ENCODE peak calls at places on chromosomes 7 and 10, in five cellular contexts. G is GM12878, R is H1, A is NT2/D1, T is HepG2. V is an unnamed sample.
A peak's percentile ranks its signal among the peaks of the same experiment; 100 is the strongest.

GRCh38 chr10:112307631-112308502 is 24.7 kb downstream of the TECTB start:
- DNase-seq in G (no peak), R (peak; percentile 59), A (peak; percentile 51), T (peak; percentile 61), V (peak; percentile 74)

GRCh38 chr7:82319674-82320118 is 123.9 kb downstream of the CACNA2D1 start:
- DNase-seq in G (no peak), R (no peak), A (no peak), T (no peak), V (peak; percentile 16)

GRCh38 chr10:12321641-12322040 is 27.7 kb upstream of the CAMK1D start:
- DNase-seq in G (no peak), R (no peak), A (no peak), T (no peak), V (no peak)

GRCh38 chr10:112880633-112881530 is 69.2 kb upstream of the TCF7L2 start:
- DNase-seq in G (no peak), R (no peak), A (peak; percentile 9), T (no peak), V (no peak)

GRCh38 chr10:133292919-133293809 is 15.5 kb downstream of the TUBGCP2 start:
- DNase-seq in G (no peak), R (no peak), A (no peak), T (no peak), V (no peak)

GRCh38 chr10:43037942-43038782 is 38.7 kb upstream of the RET start:
- DNase-seq in G (no peak), R (no peak), A (no peak), T (no peak), V (no peak)

GRCh38 chr7:31137234-31137633 is 85.1 kb downstream of the ADCYAP1R1 start:
- DNase-seq in G (no peak), R (no peak), A (no peak), T (no peak), V (no peak)

GRCh38 chr10:93030409-93030808 is 30.2 kb upstream of the CYP26C1 start:
- DNase-seq in G (no peak), R (no peak), A (no peak), T (peak; percentile 20), V (no peak)

GRCh38 chr10:97923057-97923456 is 73.4 kb downstream of the GOLGA7B start:
- DNase-seq in G (no peak), R (no peak), A (no peak), T (no peak), V (no peak)

GRCh38 chr10:97648557-97649404 is 8.3 kb downstream of the PI4K2A start:
- DNase-seq in G (peak; percentile 47), R (no peak), A (no peak), T (peak; percentile 68), V (no peak)

GRCh38 chr10:74056081-74056818 is 58.3 kb downstream of the VCL start:
- DNase-seq in G (peak; percentile 33), R (no peak), A (no peak), T (peak; percentile 65), V (no peak)

GRCh38 chr10:1395025-1395981 is 339.1 kb downstream of the WDR37 start:
- DNase-seq in G (no peak), R (no peak), A (no peak), T (no peak), V (no peak)

GRCh38 chr7:127629268-127629854 is 11.4 kb upstream of the PAX4 start:
- DNase-seq in G (no peak), R (peak; percentile 80), A (no peak), T (peak; percentile 33), V (peak; percentile 65)

GRCh38 chr10:111830360-111830759 is 353.2 kb downstream of the GPAM start:
- DNase-seq in G (no peak), R (no peak), A (no peak), T (no peak), V (no peak)

GRCh38 chr7:21730399-21730798 is 187.6 kb downstream of the DNAH11 start:
- DNase-seq in G (no peak), R (no peak), A (no peak), T (no peak), V (no peak)

GRCh38 chr10:114767589-114768393 is 53.8 kb upstream of the FHIP2A start:
- DNase-seq in G (no peak), R (no peak), A (no peak), T (no peak), V (peak; percentile 59)

GRCh38 chr10:130934333-130935035 is 377.0 kb downstream of the TCERG1L start:
- DNase-seq in G (no peak), R (no peak), A (no peak), T (no peak), V (no peak)

GRCh38 chr7:125090596-125090995 is 161.0 kb upstream of the POT1 start:
- DNase-seq in G (no peak), R (no peak), A (no peak), T (no peak), V (no peak)
- TF ChIP-seq SUZ12 in G (no peak), R (no peak), A (no peak), T (no peak), V (no peak)

GRCh38 chr7:149196705-149197171 is 1.4 kb downstream of the ZNF282 start:
- DNase-seq in G (no peak), R (no peak), A (no peak), T (peak; percentile 27), V (peak; percentile 53)

GRCh38 chr7:149194799-149195179 is 557 bp upstream of the ZNF282 start:
- DNase-seq in G (no peak), R (no peak), A (no peak), T (no peak), V (no peak)

GRCh38 chr7:149197675-149198074 is 2.3 kb downstream of the ZNF282 start:
- DNase-seq in G (no peak), R (no peak), A (no peak), T (no peak), V (no peak)

GRCh38 chr7:149195180-149196150 is at the start of gene ZNF282:
- DNase-seq in G (peak; percentile 31), R (peak; percentile 75), A (peak; percentile 84), T (peak; percentile 85), V (peak; percentile 99)

DNA sequence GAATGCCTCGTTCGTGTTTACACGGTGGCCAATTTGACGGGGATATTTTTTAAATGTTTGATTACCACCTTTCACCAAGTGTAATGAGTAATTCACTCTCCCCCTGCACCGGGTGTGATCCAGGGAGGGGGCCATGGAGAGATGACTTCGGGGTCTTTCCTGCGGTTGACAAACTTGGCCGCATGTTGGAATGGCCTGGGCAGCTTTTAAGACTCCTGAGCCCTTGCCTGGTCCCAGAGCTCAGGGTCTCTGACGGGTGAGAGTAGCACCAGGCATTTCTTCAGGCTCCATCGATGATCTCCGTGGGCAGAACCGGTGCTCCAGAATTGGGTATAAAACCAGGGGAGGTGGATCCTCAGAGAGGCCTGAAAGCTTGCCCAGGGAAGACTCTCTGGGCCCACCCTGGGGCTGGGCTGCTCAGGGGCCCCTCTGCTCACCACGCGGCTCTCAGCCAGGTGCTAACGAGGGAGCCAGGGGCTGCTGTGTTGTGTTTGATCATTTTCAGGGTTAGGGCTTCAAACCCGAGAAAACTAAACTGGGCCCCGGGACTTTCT is 882 bp downstream of the ZNF282 start:
- DNase-seq in G (no peak), R (no peak), A (no peak), T (no peak), V (peak; percentile 38)
- TF ChIP-seq SUZ12 in G (no peak), R (no peak), A (no peak), T (no peak), V (no peak)

GRCh38 chr10:76973515-76974289 is 663.9 kb downstream of the KCNMA1 start:
- DNase-seq in G (no peak), R (no peak), A (no peak), T (no peak), V (no peak)
- TF ChIP-seq SUZ12 in G (no peak), R (no peak), A (no peak), T (no peak), V (no peak)

GRCh38 chr10:49634053-49634660 is 20.3 kb downstream of the CHAT start:
- DNase-seq in G (no peak), R (no peak), A (no peak), T (no peak), V (no peak)

GRCh38 chr10:49632406-49633317 is 18.8 kb downstream of the CHAT start:
- DNase-seq in G (no peak), R (no peak), A (no peak), T (no peak), V (no peak)

GRCh38 chr10:49631975-49632374 is 18.1 kb downstream of the CHAT start:
- DNase-seq in G (no peak), R (no peak), A (no peak), T (no peak), V (no peak)

GRCh38 chr10:49629286-49629915 is 15.6 kb downstream of the CHAT start:
- DNase-seq in G (no peak), R (no peak), A (no peak), T (no peak), V (no peak)

GRCh38 chr10:49633327-49634045 is 19.6 kb downstream of the CHAT start:
- DNase-seq in G (no peak), R (no peak), A (no peak), T (no peak), V (no peak)
- TF ChIP-seq SUZ12 in G (no peak), R (no peak), A (no peak), T (no peak), V (no peak)

V was measured in HEK293T.